ENCODE peak calls at places on chromosomes 2 and 18, in ten cellular contexts. One of them, this sample, is unnamed.

GRCh38 chr2:10326707-10327594 is 24.2 kb downstream of the HPCAL1 start:
- DNase-seq in activated CD4-positive, alpha-beta T cell treated with anti-CD3 and anti-CD28 coated beads for 36 hours: no peak
- DNase-seq in NCI-H345: peak; percentile 97
- DNase-seq in bronchial epithelial cell: no peak
- DNase-seq in RWPE1: no peak
- DNase-seq in germinal center: no peak
- DNase-seq in COR-L47: peak; percentile 95
- DNase-seq in adipocyte: no peak
- DNase-seq in AG20443: no peak
- DNase-seq in stimulated activated CD8-positive, alpha-beta memory T cell treated with anti-CD3 and anti-CD28 coated beads, Interleukin-15, amount 100 ng/mL, for 4 hours: no peak
- DNase-seq in this sample: no peak

GRCh38 chr2:190627881-190628412 is 20.9 kb upstream of the NAB1 start:
- DNase-seq in activated CD4-positive, alpha-beta T cell treated with anti-CD3 and anti-CD28 coated beads for 36 hours: peak; percentile 38
- DNase-seq in NCI-H345: peak; percentile 80
- DNase-seq in bronchial epithelial cell: no peak
- DNase-seq in RWPE1: no peak
- DNase-seq in germinal center: peak; percentile 68
- DNase-seq in COR-L47: peak; percentile 74
- DNase-seq in adipocyte: peak; percentile 54
- DNase-seq in AG20443: peak; percentile 80
- DNase-seq in stimulated activated CD8-positive, alpha-beta memory T cell treated with anti-CD3 and anti-CD28 coated beads, Interleukin-15, amount 100 ng/mL, for 4 hours: no peak
- DNase-seq in this sample: no peak

GRCh38 chr2:139622691-139623090 is 842.5 kb upstream of the NXPH2 start:
- DNase-seq in activated CD4-positive, alpha-beta T cell treated with anti-CD3 and anti-CD28 coated beads for 36 hours: no peak
- DNase-seq in NCI-H345: peak; percentile 17
- DNase-seq in bronchial epithelial cell: no peak
- DNase-seq in RWPE1: no peak
- DNase-seq in germinal center: no peak
- DNase-seq in COR-L47: peak; percentile 49
- DNase-seq in adipocyte: no peak
- DNase-seq in AG20443: no peak
- DNase-seq in stimulated activated CD8-positive, alpha-beta memory T cell treated with anti-CD3 and anti-CD28 coated beads, Interleukin-15, amount 100 ng/mL, for 4 hours: no peak
- DNase-seq in this sample: no peak

GRCh38 chr18:905307-905947 is 756 bp downstream of the ADCYAP1 start:
- DNase-seq in activated CD4-positive, alpha-beta T cell treated with anti-CD3 and anti-CD28 coated beads for 36 hours: no peak
- DNase-seq in NCI-H345: peak; percentile 34
- DNase-seq in bronchial epithelial cell: no peak
- DNase-seq in RWPE1: no peak
- DNase-seq in germinal center: no peak
- DNase-seq in COR-L47: no peak
- DNase-seq in adipocyte: no peak
- DNase-seq in AG20443: peak; percentile 10
- DNase-seq in stimulated activated CD8-positive, alpha-beta memory T cell treated with anti-CD3 and anti-CD28 coated beads, Interleukin-15, amount 100 ng/mL, for 4 hours: no peak
- DNase-seq in this sample: no peak

GRCh38 chr2:118112771-118113334 is 24.6 kb downstream of the INSIG2 start:
- DNase-seq in activated CD4-positive, alpha-beta T cell treated with anti-CD3 and anti-CD28 coated beads for 36 hours: no peak
- DNase-seq in NCI-H345: no peak
- DNase-seq in bronchial epithelial cell: peak; percentile 99
- DNase-seq in RWPE1: peak; percentile 68
- DNase-seq in germinal center: no peak
- DNase-seq in COR-L47: no peak
- DNase-seq in adipocyte: peak; percentile 52
- DNase-seq in AG20443: peak; percentile 40
- DNase-seq in stimulated activated CD8-positive, alpha-beta memory T cell treated with anti-CD3 and anti-CD28 coated beads, Interleukin-15, amount 100 ng/mL, for 4 hours: no peak
- DNase-seq in this sample: no peak

GRCh38 chr2:175167076-175167791 is 769 bp downstream of the ATF2 start:
- DNase-seq in activated CD4-positive, alpha-beta T cell treated with anti-CD3 and anti-CD28 coated beads for 36 hours: no peak
- DNase-seq in NCI-H345: peak; percentile 56
- DNase-seq in bronchial epithelial cell: no peak
- DNase-seq in RWPE1: peak; percentile 26
- DNase-seq in germinal center: peak; percentile 28
- DNase-seq in COR-L47: peak; percentile 21
- DNase-seq in adipocyte: peak; percentile 71
- DNase-seq in AG20443: peak; percentile 64
- DNase-seq in stimulated activated CD8-positive, alpha-beta memory T cell treated with anti-CD3 and anti-CD28 coated beads, Interleukin-15, amount 100 ng/mL, for 4 hours: no peak
- DNase-seq in this sample: no peak

GRCh38 chr2:101720732-101721131 is 23.2 kb downstream of the MAP4K4 start:
- DNase-seq in activated CD4-positive, alpha-beta T cell treated with anti-CD3 and anti-CD28 coated beads for 36 hours: no peak
- DNase-seq in NCI-H345: no peak
- DNase-seq in bronchial epithelial cell: no peak
- DNase-seq in RWPE1: no peak
- DNase-seq in germinal center: no peak
- DNase-seq in COR-L47: no peak
- DNase-seq in adipocyte: peak; percentile 69
- DNase-seq in AG20443: peak; percentile 40
- DNase-seq in stimulated activated CD8-positive, alpha-beta memory T cell treated with anti-CD3 and anti-CD28 coated beads, Interleukin-15, amount 100 ng/mL, for 4 hours: no peak
- DNase-seq in this sample: no peak

GRCh38 chr2:147872967-147873366 is 28.1 kb downstream of the ACVR2A start:
- DNase-seq in activated CD4-positive, alpha-beta T cell treated with anti-CD3 and anti-CD28 coated beads for 36 hours: no peak
- DNase-seq in NCI-H345: no peak
- DNase-seq in bronchial epithelial cell: no peak
- DNase-seq in RWPE1: no peak
- DNase-seq in germinal center: no peak
- DNase-seq in COR-L47: no peak
- DNase-seq in adipocyte: no peak
- DNase-seq in AG20443: no peak
- DNase-seq in stimulated activated CD8-positive, alpha-beta memory T cell treated with anti-CD3 and anti-CD28 coated beads, Interleukin-15, amount 100 ng/mL, for 4 hours: no peak
- DNase-seq in this sample: no peak

GRCh38 chr18:65567372-65567771 is 183.4 kb upstream of the CDH7 start:
- DNase-seq in activated CD4-positive, alpha-beta T cell treated with anti-CD3 and anti-CD28 coated beads for 36 hours: no peak
- DNase-seq in NCI-H345: peak; percentile 12
- DNase-seq in bronchial epithelial cell: peak; percentile 56
- DNase-seq in RWPE1: peak; percentile 6
- DNase-seq in germinal center: no peak
- DNase-seq in COR-L47: peak; percentile 12
- DNase-seq in adipocyte: no peak
- DNase-seq in AG20443: no peak
- DNase-seq in stimulated activated CD8-positive, alpha-beta memory T cell treated with anti-CD3 and anti-CD28 coated beads, Interleukin-15, amount 100 ng/mL, for 4 hours: no peak
- DNase-seq in this sample: no peak

GRCh38 chr2:42116195-42117181 is 52.7 kb upstream of the EML4 start:
- DNase-seq in activated CD4-positive, alpha-beta T cell treated with anti-CD3 and anti-CD28 coated beads for 36 hours: no peak
- DNase-seq in NCI-H345: no peak
- DNase-seq in bronchial epithelial cell: no peak
- DNase-seq in RWPE1: no peak
- DNase-seq in germinal center: no peak
- DNase-seq in COR-L47: no peak
- DNase-seq in adipocyte: peak; percentile 85
- DNase-seq in AG20443: peak; percentile 79
- DNase-seq in stimulated activated CD8-positive, alpha-beta memory T cell treated with anti-CD3 and anti-CD28 coated beads, Interleukin-15, amount 100 ng/mL, for 4 hours: no peak
- DNase-seq in this sample: no peak

GRCh38 chr18:69161383-69162028 is 239.2 kb upstream of the DOK6 start:
- DNase-seq in activated CD4-positive, alpha-beta T cell treated with anti-CD3 and anti-CD28 coated beads for 36 hours: no peak
- DNase-seq in NCI-H345: no peak
- DNase-seq in bronchial epithelial cell: no peak
- DNase-seq in RWPE1: no peak
- DNase-seq in germinal center: no peak
- DNase-seq in COR-L47: no peak
- DNase-seq in adipocyte: peak; percentile 62
- DNase-seq in AG20443: peak; percentile 68
- DNase-seq in stimulated activated CD8-positive, alpha-beta memory T cell treated with anti-CD3 and anti-CD28 coated beads, Interleukin-15, amount 100 ng/mL, for 4 hours: no peak
- DNase-seq in this sample: no peak

GRCh38 chr2:8389373-8390108 is 292.3 kb upstream of the ID2 start:
- DNase-seq in activated CD4-positive, alpha-beta T cell treated with anti-CD3 and anti-CD28 coated beads for 36 hours: no peak
- DNase-seq in NCI-H345: no peak
- DNase-seq in bronchial epithelial cell: peak; percentile 9
- DNase-seq in RWPE1: no peak
- DNase-seq in germinal center: no peak
- DNase-seq in COR-L47: no peak
- DNase-seq in adipocyte: peak; percentile 53
- DNase-seq in AG20443: peak; percentile 58
- DNase-seq in stimulated activated CD8-positive, alpha-beta memory T cell treated with anti-CD3 and anti-CD28 coated beads, Interleukin-15, amount 100 ng/mL, for 4 hours: no peak
- DNase-seq in this sample: no peak

GRCh38 chr18:75213610-75214009 is 3.0 kb downstream of the TSHZ1 start:
- DNase-seq in activated CD4-positive, alpha-beta T cell treated with anti-CD3 and anti-CD28 coated beads for 36 hours: no peak
- DNase-seq in NCI-H345: peak; percentile 13
- DNase-seq in bronchial epithelial cell: peak; percentile 22
- DNase-seq in RWPE1: no peak
- DNase-seq in germinal center: no peak
- DNase-seq in COR-L47: peak; percentile 74
- DNase-seq in adipocyte: peak; percentile 47
- DNase-seq in AG20443: no peak
- DNase-seq in stimulated activated CD8-positive, alpha-beta memory T cell treated with anti-CD3 and anti-CD28 coated beads, Interleukin-15, amount 100 ng/mL, for 4 hours: no peak
- DNase-seq in this sample: no peak